ENCODE peak calls at places on chromosome 4, in ten cellular contexts. B is neural progenitor cell, I is fibroblast of pulmonary artery, V is OCI-LY7, H is cardiac muscle cell, F is HCT116, U is testis, P is fibroblast of lung, G is astrocyte, Q is GM12865. R is an unnamed sample.

GRCh38 chr4:54238389-54238788 is 9.3 kb downstream of the PDGFRA start:
- DNase-seq in Q (no peak), H (no peak), G (no peak), F (no peak), P (no peak), I (no peak), V (no peak), U (no peak), B (no peak), R (no peak)

GRCh38 chr4:8538703-8539567 is 41.3 kb upstream of the GPR78 start:
- DNase-seq in G (peak; percentile 53), U (no peak), H (no peak), I (peak; percentile 26), B (no peak), P (peak; percentile 65), F (peak; percentile 81), V (no peak), Q (no peak), R (no peak)

GRCh38 chr4:41305486-41305885 is 48.8 kb downstream of the UCHL1 start:
- DNase-seq in B (no peak), H (no peak), Q (no peak), G (no peak), U (no peak), P (no peak), V (no peak), F (no peak), I (no peak), R (no peak)

GRCh38 chr4:114326358-114326757 is 272.2 kb upstream of the UGT8 start:
- DNase-seq in F (no peak), B (no peak), H (no peak), U (no peak), G (no peak), Q (no peak), V (no peak), I (no peak), P (no peak), R (peak; percentile 92)

GRCh38 chr4:39169426-39169825 is 12.9 kb upstream of the WDR19 start:
- DNase-seq in I (no peak), P (peak; percentile 36), U (no peak), F (no peak), V (no peak), H (no peak), Q (no peak), G (peak; percentile 18), B (no peak), R (peak; percentile 10)

GRCh38 chr4:81845761-81846160 is 374.1 kb upstream of the RASGEF1B start:
- DNase-seq in P (no peak), U (no peak), B (no peak), Q (no peak), H (no peak), I (no peak), V (no peak), G (no peak), F (no peak), R (no peak)

GRCh38 chr4:89111833-89112563 is 665 bp downstream of the TIGD2 start:
- DNase-seq in U (no peak), F (no peak), H (peak; percentile 35), Q (no peak), G (peak; percentile 86), P (peak; percentile 88), B (peak; percentile 28), I (peak; percentile 97), V (no peak), R (no peak)

GRCh38 chr4:188117631-188118030 is 8.2 kb upstream of the TRIML2 start:
- DNase-seq in P (no peak), U (no peak), V (no peak), G (no peak), F (no peak), H (no peak), Q (no peak), I (no peak), B (no peak), R (no peak)

GRCh38 chr4:60724623-60725022 is 475.5 kb upstream of the ADGRL3 start:
- DNase-seq in H (peak; percentile 12), G (peak; percentile 92), V (no peak), Q (no peak), P (peak; percentile 94), F (no peak), B (peak; percentile 13), U (no peak), I (peak; percentile 91), R (no peak)

GRCh38 chr4:23746672-23747071 is 143.2 kb downstream of the PPARGC1A start:
- DNase-seq in B (no peak), P (no peak), Q (no peak), I (no peak), V (no peak), U (no peak), G (no peak), F (no peak), H (no peak), R (no peak)

GRCh38 chr4:106315476-106315967 is 487 bp downstream of the TBCK start:
- DNase-seq in B (peak; percentile 2), F (no peak), U (no peak), V (peak; percentile 37), G (peak; percentile 23), I (peak; percentile 18), H (no peak), P (peak; percentile 47), Q (no peak), R (peak; percentile 46)

GRCh38 chr4:7854697-7855370 is 84.8 kb downstream of the AFAP1 start:
- DNase-seq in V (no peak), U (no peak), P (peak; percentile 80), B (no peak), G (peak; percentile 75), F (no peak), H (no peak), Q (peak; percentile 60), I (no peak), R (no peak)

GRCh38 chr4:108255203-108255747 is 86.5 kb upstream of the LEF1 start:
- DNase-seq in Q (no peak), G (peak; percentile 5), P (no peak), B (no peak), V (no peak), I (no peak), H (peak; percentile 6), F (no peak), U (no peak), R (no peak)

GRCh38 chr4:39587881-39588280 is 50.8 kb downstream of the SMIM14 start:
- DNase-seq in V (no peak), I (peak; percentile 77), B (no peak), P (peak; percentile 90), F (no peak), U (no peak), G (peak; percentile 88), H (no peak), Q (no peak), R (no peak)

GRCh38 chr4:77820836-77821561 is 1.8 kb upstream of the CNOT6L start:
- DNase-seq in U (no peak), F (no peak), G (no peak), P (peak; percentile 6), B (no peak), H (no peak), V (peak; percentile 78), I (peak; percentile 18), Q (peak; percentile 43), R (no peak)

GRCh38 chr4:173526034-173526482 is 4.0 kb downstream of the HAND2 start:
- DNase-seq in G (no peak), H (peak; percentile 52), P (no peak), V (no peak), U (no peak), F (no peak), Q (no peak), I (peak; percentile 63), B (peak; percentile 43), R (no peak)

GRCh38 chr4:150769845-150770244 is 187.9 kb downstream of the MAB21L2 start:
- DNase-seq in H (no peak), P (peak; percentile 20), F (peak; percentile 66), V (no peak), Q (no peak), G (peak; percentile 6), I (no peak), U (no peak), B (no peak), R (no peak)

GRCh38 chr4:6658635-6659075 is 18.2 kb downstream of the MRFAP1 start:
- DNase-seq in B (peak; percentile 53), F (no peak), G (no peak), I (peak; percentile 26), Q (peak; percentile 34), V (no peak), H (no peak), U (peak; percentile 50), P (peak; percentile 55), R (no peak)

GRCh38 chr4:10730019-10730418 is 45.5 kb upstream of the CLNK start:
- DNase-seq in I (no peak), B (no peak), U (no peak), H (no peak), Q (peak; percentile 63), F (no peak), P (no peak), V (no peak), G (no peak), R (no peak)

GRCh38 chr4:74886490-74886889 is 46.4 kb upstream of the PARM1 start:
- DNase-seq in G (peak; percentile 47), B (no peak), F (no peak), V (no peak), P (peak; percentile 55), I (peak; percentile 49), U (no peak), H (no peak), Q (no peak), R (peak; percentile 19)

GRCh38 chr4:59571805-59572430 is 1628.2 kb upstream of the ADGRL3 start:
- DNase-seq in H (no peak), P (no peak), Q (peak; percentile 10), V (no peak), G (no peak), U (no peak), I (no peak), F (no peak), B (no peak), R (no peak)

GRCh38 chr4:46924789-46925188 is 15.7 kb upstream of the COX7B2 start:
- DNase-seq in B (no peak), G (no peak), V (no peak), F (no peak), U (no peak), P (no peak), Q (no peak), I (no peak), H (no peak), R (no peak)
- TF ChIP-seq CTCF in B (no peak), G (no peak), V (no peak), F (no peak), U (no peak), P (no peak), Q (no peak), I (no peak), H (no peak), R (no peak)

GRCh38 chr4:137390707-137391106 is 141.6 kb downstream of the PCDH18 start:
- DNase-seq in P (peak; percentile 5), I (peak; percentile 79), V (no peak), G (no peak), Q (no peak), F (no peak), H (no peak), B (no peak), U (no peak), R (no peak)
- H3K4me3 ChIP-seq in P (no peak overlapping the region), I (no peak overlapping the region), V (no peak overlapping the region), G (no peak overlapping the region), Q (no peak overlapping the region), F (no peak overlapping the region), H (no peak overlapping the region), B (no peak overlapping the region), U (no peak overlapping the region), R (no peak overlapping the region)

GRCh38 chr4:24889991-24890390 is 22.9 kb downstream of the CCDC149 start:
- DNase-seq in G (no peak), I (no peak), P (no peak), Q (peak; percentile 10), H (no peak), B (no peak), V (no peak), U (no peak), F (no peak), R (no peak)
- TF ChIP-seq CTCF in G (no peak), I (no peak), P (no peak), Q (no peak), H (no peak), B (no peak), V (no peak), U (no peak), F (no peak), R (no peak)

GRCh38 chr4:153221783-153222161 is 17.5 kb downstream of the TRIM2 start:
- DNase-seq in I (no peak), P (no peak), G (no peak), H (no peak), V (no peak), Q (no peak), F (no peak), U (no peak), B (no peak), R (no peak)
- H3K4me3 ChIP-seq in I (peak overlapping the region; percentile 67), P (peak overlapping the region; percentile 88), G (peak overlapping the region; percentile 74), H (peak overlapping the region; percentile 49), V (no peak overlapping the region), Q (no peak overlapping the region), F (no peak overlapping the region), U (peak overlapping the region; percentile 68), B (peak overlapping the region; percentile 61), R (no peak overlapping the region)

R was measured in LNCaP clone FGC.